ENCODE peak calls at places on chromosome 16, in five cellular contexts. T is esophagus muscularis mucosa, N is fibroblast of the aortic adventitia, H is uterus, M is sigmoid colon. Y is an unnamed sample.

GRCh38 chr16:88345943-88346560 is 36.7 kb upstream of the ZNF469 start:
- DNase-seq in T (no peak), N (no peak), H (no peak), M (no peak), Y (no peak)

GRCh38 chr16:51107742-51108141 is 43.3 kb downstream of the SALL1 start:
- DNase-seq in T (no peak), N (no peak), H (no peak), M (no peak), Y (no peak)

GRCh38 chr16:88102597-88102996 is 151.4 kb downstream of the BANP start:
- DNase-seq in T (no peak), N (no peak), H (no peak), M (no peak), Y (no peak)

GRCh38 chr16:1428511-1428910 is 2.4 kb upstream of the PERCC1 start:
- DNase-seq in T (no peak), N (peak; percentile 12), H (no peak), M (no peak), Y (no peak)

GRCh38 chr16:27723711-27724490 is 174.0 kb downstream of the KATNIP start:
- DNase-seq in T (no peak), N (no peak), H (no peak), M (no peak), Y (no peak)

GRCh38 chr16:625402-626173 is 5.2 kb upstream of the WFIKKN1 start:
- DNase-seq in T (no peak), N (no peak), H (peak; percentile 26), M (peak; percentile 63), Y (no peak)

GRCh38 chr16:2848933-2849332 is 9.0 kb downstream of the PRSS22 start:
- DNase-seq in T (no peak), N (no peak), H (no peak), M (no peak), Y (no peak)

GRCh38 chr16:28058839-28059589 is 4.5 kb downstream of the GSG1L start:
- DNase-seq in T (no peak), N (no peak), H (no peak), M (no peak), Y (no peak)

GRCh38 chr16:777826-778225 is 10.4 kb downstream of the RPUSD1 start:
- DNase-seq in T (no peak), N (no peak), H (no peak), M (no peak), Y (no peak)

GRCh38 chr16:635573-636205 is 416 bp downstream of the METTL26 start:
- DNase-seq in T (no peak), N (no peak), H (no peak), M (no peak), Y (no peak)

GRCh38 chr16:1979271-1980025 is 1.8 kb downstream of the NOXO1 start:
- DNase-seq in T (no peak), N (no peak), H (no peak), M (no peak), Y (no peak)

GRCh38 chr16:69601250-69601649 is 35.5 kb downstream of the NFAT5 start:
- DNase-seq in T (no peak), N (no peak), H (no peak), M (no peak), Y (no peak)

GRCh38 chr16:79662673-79663313 is 62.3 kb upstream of the MAF start:
- DNase-seq in T (no peak), N (no peak), H (no peak), M (no peak), Y (no peak)

GRCh38 chr16:12904041-12904671 is 2.8 kb downstream of the SHISA9 start:
- DNase-seq in T (no peak), N (no peak), H (no peak), M (no peak), Y (no peak)

GRCh38 chr16:88063201-88063773 is 112.1 kb downstream of the BANP start:
- DNase-seq in T (no peak), N (peak; percentile 91), H (peak; percentile 68), M (peak; percentile 81), Y (no peak)

GRCh38 chr16:56481468-56482112 is 30.2 kb downstream of the OGFOD1 start:
- DNase-seq in T (no peak), N (no peak), H (no peak), M (no peak), Y (no peak)

GRCh38 chr16:83508295-83508694 is 299.5 kb upstream of the HSBP1 start:
- DNase-seq in T (peak; percentile 72), N (no peak), H (no peak), M (no peak), Y (no peak)

GRCh38 chr16:57304169-57305061 is 19.9 kb upstream of the PLLP start:
- DNase-seq in T (no peak), N (peak; percentile 81), H (peak; percentile 47), M (peak; percentile 70), Y (peak; percentile 96)

GRCh38 chr16:57694556-57695377 is at the start of gene DRC7:
- DNase-seq in T (no peak), N (peak; percentile 40), H (peak; percentile 32), M (no peak), Y (peak; percentile 7)

GRCh38 chr16:57536306-57537193 is at the start of gene CCDC102A:
- DNase-seq in T (no peak), N (no peak), H (peak; percentile 49), M (no peak), Y (no peak)

GRCh38 chr16:5323284-5323683 is 225.7 kb upstream of the EEF2KMT start:
- DNase-seq in T (no peak), N (no peak), H (no peak), M (no peak), Y (no peak)

GRCh38 chr16:89505204-89506112 is 2.7 kb upstream of the SPG7 start:
- DNase-seq in T (peak; percentile 97), N (peak; percentile 89), H (peak; percentile 89), M (peak; percentile 91), Y (peak; percentile 68)

GRCh38 chr16:5865231-5865630 is 767.6 kb upstream of the EEF2KMT start:
- DNase-seq in T (no peak), N (no peak), H (no peak), M (no peak), Y (peak; percentile 36)

GRCh38 chr16:80167657-80168056 is 373.1 kb upstream of the DYNLRB2 start:
- DNase-seq in T (no peak), N (no peak), H (no peak), M (no peak), Y (peak; percentile 69)

GRCh38 chr16:56242740-56243139 is 51.5 kb downstream of the GNAO1 start:
- DNase-seq in T (no peak), N (no peak), H (no peak), M (no peak), Y (no peak)

GRCh38 chr16:10037771-10038170 is 144.5 kb downstream of the GRIN2A start:
- DNase-seq in T (no peak), N (peak; percentile 50), H (no peak), M (no peak), Y (no peak)

GRCh38 chr16:4319454-4319853 is 3.6 kb downstream of the GLIS2 start:
- DNase-seq in T (no peak), N (no peak), H (no peak), M (peak; percentile 76), Y (no peak)
- H3K4me3 ChIP-seq in T (peak overlapping the region; percentile 31), N (peak overlapping the region; percentile 86), H (no peak overlapping the region), M (no peak overlapping the region), Y (peak overlapping the region; percentile 3)

DNA sequence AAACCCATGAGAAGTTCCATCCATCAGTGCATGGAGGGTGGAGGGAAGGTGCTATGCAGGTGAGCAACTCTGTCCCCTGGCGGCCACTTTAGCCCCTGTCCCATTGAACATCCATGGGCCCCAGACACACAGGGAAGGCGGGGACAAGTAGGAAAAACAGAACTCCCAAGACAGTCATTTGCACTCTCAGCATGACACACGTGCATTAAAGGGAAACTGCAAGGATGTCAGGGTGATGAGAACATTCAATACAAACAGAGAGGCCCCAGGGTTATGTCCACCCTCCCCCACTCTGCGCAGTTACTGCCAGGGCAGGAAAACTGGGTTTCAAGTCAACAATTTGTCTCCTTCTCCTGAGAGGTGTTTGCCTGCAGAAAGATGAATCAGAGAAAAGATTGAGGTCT is 44.0 kb upstream of the AKTIP start:
- DNase-seq in T (no peak), N (no peak), H (no peak), M (no peak), Y (no peak)
- TF ChIP-seq CTCF in T (no peak), N (no peak), H (no peak), M (no peak), Y (peak; percentile 27)

DNA sequence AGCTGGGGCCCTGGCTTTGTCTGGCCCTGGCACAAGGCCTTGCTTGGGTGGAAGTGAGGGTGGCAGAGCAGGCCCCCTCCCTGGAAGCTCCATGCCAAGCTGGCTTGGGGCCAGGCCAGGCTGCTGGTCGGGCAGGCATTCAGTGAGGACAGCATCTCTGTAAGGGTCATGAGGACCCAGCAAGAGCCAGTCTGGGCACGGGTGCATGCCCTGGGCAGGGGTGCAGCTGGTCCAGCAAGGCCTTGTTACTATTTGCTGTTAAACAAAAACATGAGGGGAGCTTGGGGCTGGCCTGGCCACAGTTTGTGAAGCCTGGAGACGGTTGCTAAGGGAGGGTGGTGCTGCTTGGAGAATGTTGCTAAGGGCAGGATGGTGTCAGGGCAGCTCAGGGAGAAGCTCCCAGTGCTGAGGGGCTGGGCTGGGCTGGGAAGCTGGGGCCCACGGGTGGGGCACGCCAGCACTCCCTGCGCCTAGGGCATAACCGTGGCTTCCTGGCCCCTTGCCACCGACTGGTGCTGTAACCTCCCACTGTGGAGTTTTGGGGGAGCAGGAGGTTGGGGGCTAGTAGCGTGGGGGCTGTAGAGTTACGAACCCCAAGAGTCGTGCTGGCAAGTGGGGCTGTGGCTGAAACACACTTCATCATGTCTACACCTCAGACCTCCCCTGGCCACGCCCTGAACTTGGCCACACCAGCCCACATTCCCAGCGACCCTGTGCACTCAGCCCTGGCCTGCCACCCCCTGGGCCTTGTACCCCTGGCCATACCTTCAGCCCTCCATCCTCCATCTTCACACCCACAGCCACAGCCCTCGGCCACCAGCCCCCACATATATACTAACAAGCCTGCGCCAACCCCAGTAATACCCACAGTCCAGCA is 1.6 kb downstream of the TPPP3 start:
- DNase-seq in T (no peak), N (no peak), H (no peak), M (peak; percentile 78), Y (no peak)
- H3K4me3 ChIP-seq in T (peak overlapping the region; percentile 74), N (no peak overlapping the region), H (no peak overlapping the region), M (no peak overlapping the region), Y (no peak overlapping the region)

GRCh38 chr16:86019446-86020047 is 120.6 kb downstream of the IRF8 start:
- DNase-seq in T (no peak), N (no peak), H (no peak), M (peak; percentile 41), Y (no peak)
- TF ChIP-seq CTCF in T (no peak), N (peak; percentile 28), H (no peak), M (no peak), Y (peak; percentile 42)

GRCh38 chr16:19746561-19746960 is 28.5 kb downstream of the IQCK start:
- DNase-seq in T (no peak), N (no peak), H (no peak), M (no peak), Y (no peak)
- H3K4me3 ChIP-seq in T (no peak overlapping the region), N (no peak overlapping the region), H (no peak overlapping the region), M (no peak overlapping the region), Y (no peak overlapping the region)

GRCh38 chr16:21727344-21727743 is 63.6 kb downstream of the OTOA start:
- DNase-seq in T (no peak), N (no peak), H (no peak), M (no peak), Y (no peak)
- TF ChIP-seq CTCF in T (no peak), N (no peak), H (no peak), M (no peak), Y (no peak)

GRCh38 chr16:30353438-30354129 is 1.5 kb downstream of the CD2BP2 start:
- DNase-seq in T (no peak), N (no peak), H (no peak), M (no peak), Y (no peak)
- H3K4me3 ChIP-seq in T (peak overlapping the region; percentile 72), N (peak overlapping the region; percentile 97), H (no peak overlapping the region), M (no peak overlapping the region), Y (peak overlapping the region; percentile 85)

GRCh38 chr16:15648135-15648730 is 1.8 kb upstream of the NDE1 start:
- DNase-seq in T (no peak), N (no peak), H (no peak), M (no peak), Y (no peak)
- TF ChIP-seq CTCF in T (no peak), N (no peak), H (no peak), M (no peak), Y (no peak)